ENCODE peak calls at places on chromosome 7, in nine cellular contexts. E is heart right ventricle; R is HEK293T; F is NCI-H460; S is islet precursor cell; Z is EL; T is GM04504; D is activated CD8-positive, alpha-beta memory T cell treated with anti-CD3 and anti-CD28 coated beads, Interleukin-2, amount 50 U/mL, for 48 hours; A is NCI-H2029. G is an unnamed sample.

GRCh38 chr7:105806592-105807266 is 69.7 kb downstream of the ATXN7L1 start:
- DNase-seq in A (no peak), D (peak; percentile 72), R (no peak), Z (peak; percentile 78), S (peak; percentile 69), T (no peak), E (no peak), F (no peak), G (peak; percentile 82)

GRCh38 chr7:55641273-55641691 is 69.0 kb upstream of the VOPP1 start:
- DNase-seq in R (peak; percentile 57), S (peak; percentile 70), A (peak; percentile 86), Z (peak; percentile 73), E (peak; percentile 51), D (no peak), F (peak; percentile 33), T (peak; percentile 80), G (peak; percentile 89)

GRCh38 chr7:141263983-141264382 is 190.1 kb downstream of the TMEM178B start:
- DNase-seq in T (no peak), D (no peak), E (no peak), R (no peak), F (no peak), Z (no peak), A (no peak), S (no peak), G (no peak)

GRCh38 chr7:6278749-6279310 is 6.4 kb upstream of the CYTH3 start:
- DNase-seq in D (no peak), R (no peak), S (peak; percentile 38), Z (no peak), F (no peak), A (no peak), E (no peak), T (no peak), G (no peak)

GRCh38 chr7:18020138-18020715 is 7.4 kb downstream of the PRPS1L1 start:
- DNase-seq in Z (peak; percentile 61), D (no peak), E (no peak), S (no peak), A (no peak), F (no peak), R (no peak), T (no peak), G (peak; percentile 42)

GRCh38 chr7:30148951-30149459 is 14.2 kb downstream of the MTURN start:
- DNase-seq in E (no peak), F (no peak), A (peak; percentile 57), T (no peak), Z (no peak), D (no peak), S (no peak), R (no peak), G (no peak)

GRCh38 chr7:8490391-8490790 is 57.0 kb downstream of the NXPH1 start:
- DNase-seq in D (no peak), R (no peak), Z (no peak), T (no peak), S (no peak), A (no peak), E (no peak), F (no peak), G (no peak)

GRCh38 chr7:157302314-157302711 is 34.5 kb upstream of the DNAJB6 start:
- DNase-seq in F (no peak), D (peak; percentile 89), Z (peak; percentile 74), T (no peak), E (peak; percentile 43), R (no peak), S (peak; percentile 63), A (peak; percentile 88), G (no peak)

GRCh38 chr7:12731775-12732174 is 44.3 kb downstream of the ARL4A start:
- DNase-seq in F (no peak), T (no peak), Z (no peak), E (no peak), S (no peak), A (no peak), D (no peak), R (no peak), G (no peak)